ENCODE peak calls at places on chromosomes 5 and 9, in seven cellular contexts. D, M, O, P, X, G and K are unnamed samples.

GRCh38 chr9:34375901-34376595 is 650 bp downstream of the MYORG start:
- DNase-seq in X (peak; percentile 52), O (peak; percentile 36), D (peak; percentile 76), P (peak; percentile 22), G (peak; percentile 90), M (no peak), K (no peak)

GRCh38 chr5:141245250-141245717 is at the start of gene PCDHB15:
- DNase-seq in M (no peak), X (no peak), D (peak; percentile 65), P (peak; percentile 30), G (peak; percentile 90), O (no peak), K (no peak)

GRCh38 chr9:20732118-20732517 is 48.1 kb downstream of the FOCAD start:
- DNase-seq in X (no peak), M (no peak), G (no peak), O (no peak), D (no peak), P (peak; percentile 69), K (peak; percentile 53)

GRCh38 chr5:96080557-96080956 is 118.9 kb upstream of the ELL2 start:
- DNase-seq in X (no peak), M (no peak), G (no peak), D (no peak), P (peak; percentile 69), O (no peak), K (peak; percentile 56)

GRCh38 chr9:133359420-133360175 is 3.2 kb downstream of the SURF2 start:
- DNase-seq in G (peak; percentile 85), M (no peak), O (no peak), X (no peak), P (peak; percentile 46), D (peak; percentile 67), K (no peak)

GRCh38 chr5:103014983-103015382 is 105.0 kb downstream of the GIN1 start:
- DNase-seq in P (no peak), O (no peak), X (no peak), D (no peak), M (no peak), G (no peak), K (no peak)

GRCh38 chr9:70324963-70325362 is 66.2 kb downstream of the SMC5 start:
- DNase-seq in P (peak; percentile 85), M (no peak), D (no peak), O (no peak), X (no peak), G (no peak), K (no peak)

GRCh38 chr9:127965953-127966352 is 14.8 kb downstream of the EEIG1 start:
- DNase-seq in P (peak; percentile 58), G (no peak), X (no peak), M (no peak), O (no peak), D (no peak), K (no peak)

GRCh38 chr5:118451697-118452247 is 536.6 kb downstream of the DTWD2 start:
- DNase-seq in M (no peak), P (no peak), O (no peak), G (no peak), D (no peak), X (no peak), K (no peak)

GRCh38 chr9:124770359-124771020 is 621 bp downstream of the NR6A1 start:
- DNase-seq in D (no peak), X (no peak), P (no peak), G (peak; percentile 82), M (no peak), O (no peak), K (no peak)

GRCh38 chr9:4073371-4073770 is 226.5 kb downstream of the GLIS3 start:
- DNase-seq in X (no peak), G (peak; percentile 85), D (peak; percentile 76), P (no peak), O (no peak), M (peak; percentile 49), K (no peak)

GRCh38 chr5:158175664-158176507 is 316.9 kb upstream of the CLINT1 start:
- DNase-seq in G (no peak), O (no peak), P (peak; percentile 4), D (no peak), X (no peak), M (no peak), K (no peak)

GRCh38 chr5:655406-655805 is 37.7 kb downstream of the TPPP start:
- DNase-seq in O (no peak), D (no peak), G (no peak), M (no peak), P (no peak), X (no peak), K (no peak)

GRCh38 chr5:860506-861150 is 9.8 kb upstream of the ZDHHC11 start:
- DNase-seq in G (no peak), X (no peak), D (no peak), O (no peak), P (no peak), M (no peak), K (no peak)

GRCh38 chr5:111530298-111530740 is 18.0 kb upstream of the STARD4 start:
- DNase-seq in G (no peak), O (peak; percentile 78), D (peak; percentile 33), M (peak; percentile 61), P (peak; percentile 54), X (peak; percentile 21), K (peak; percentile 98)

GRCh38 chr9:135574331-135574730 is 12.8 kb downstream of the PAEP start:
- DNase-seq in P (no peak), D (no peak), M (no peak), G (no peak), O (no peak), X (no peak), K (no peak)

GRCh38 chr9:128438343-128439109 is 17.3 kb upstream of the ODF2 start:
- DNase-seq in X (peak; percentile 63), D (peak; percentile 94), G (peak; percentile 98), O (peak; percentile 79), M (no peak), P (peak; percentile 79), K (peak; percentile 53)

DNA sequence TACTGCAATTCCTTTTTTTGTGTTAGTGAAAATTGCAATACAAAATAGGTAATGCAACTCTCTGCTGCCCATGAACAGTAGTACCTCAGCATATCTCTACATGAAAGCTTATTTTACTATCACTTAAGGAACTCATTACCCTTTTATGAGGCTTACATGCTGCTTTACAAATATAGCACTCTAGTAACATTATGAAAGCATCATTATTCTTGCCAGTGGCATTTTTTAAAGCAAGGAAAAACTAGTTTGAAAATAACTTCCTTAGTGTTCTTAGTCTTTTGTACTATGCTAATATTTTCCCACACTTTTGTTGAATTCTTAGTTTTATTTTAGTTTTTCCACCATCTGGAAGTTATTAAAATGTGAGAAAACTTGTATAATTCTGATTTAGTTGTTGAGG is 797.3 kb upstream of the ARRDC3 start:
- DNase-seq in P (no peak), D (no peak), M (no peak), X (no peak), O (no peak), G (no peak), K (no peak)
- H3K27ac ChIP-seq in P (no peak overlapping the region), D (no peak overlapping the region), M (no peak overlapping the region), X (no peak overlapping the region), O (no peak overlapping the region), G (no peak overlapping the region), K (no peak overlapping the region)

DNA sequence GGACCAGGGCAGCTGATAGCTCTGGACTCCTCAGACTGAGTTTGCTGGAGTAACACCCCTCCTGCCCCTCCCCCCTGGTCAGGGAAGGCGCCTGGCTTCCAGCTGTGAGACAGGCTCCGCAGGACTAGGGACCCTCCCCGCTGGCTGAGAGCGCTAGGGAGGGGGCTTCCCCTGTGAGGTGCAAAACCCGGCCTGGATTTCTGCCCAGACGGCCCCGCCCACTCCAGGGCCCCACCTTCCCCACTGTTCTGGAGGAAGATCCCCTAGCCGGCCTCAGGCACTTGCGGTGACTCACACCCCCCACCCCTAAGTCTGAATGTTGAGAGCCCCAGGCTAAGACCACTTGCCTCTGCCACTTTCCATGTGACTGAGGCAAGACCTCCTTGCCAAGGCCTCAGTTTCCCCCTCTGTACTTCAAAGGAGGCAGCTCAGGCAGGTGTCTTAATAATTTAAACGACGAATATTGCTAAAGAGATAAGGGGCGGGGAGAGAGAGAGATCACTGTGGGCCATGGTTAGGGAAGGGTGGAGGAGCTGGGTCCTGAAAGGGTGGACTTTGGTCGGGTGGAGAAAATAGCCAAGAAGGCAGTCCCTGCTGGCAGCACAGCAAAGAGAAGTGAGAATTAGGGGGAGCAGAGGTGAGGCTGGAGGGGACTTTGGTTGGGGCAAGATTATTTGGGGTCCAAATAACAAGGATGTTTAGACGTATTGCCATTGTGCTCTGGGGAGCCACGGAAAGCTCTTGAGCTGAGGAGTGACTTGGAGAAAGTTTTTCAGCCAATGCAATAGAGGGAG is 1.0 kb upstream of the DAB2IP start:
- DNase-seq in D (peak; percentile 92), O (no peak), M (no peak), G (peak; percentile 94), X (no peak), P (peak; percentile 32), K (no peak)
- H3K27ac ChIP-seq in D (no peak overlapping the region), O (no peak overlapping the region), M (peak overlapping the region; percentile 49), G (no peak overlapping the region), X (peak overlapping the region; percentile 49), P (no peak overlapping the region), K (no peak overlapping the region)

GRCh38 chr5:128252196-128252595 is 168.6 kb downstream of the SLC12A2 start:
- DNase-seq in O (no peak), P (peak; percentile 32), X (no peak), G (no peak), M (no peak), D (no peak), K (no peak)

GRCh38 chr5:128257096-128257495 is 173.5 kb downstream of the SLC12A2 start:
- DNase-seq in G (no peak), M (no peak), D (no peak), O (no peak), P (no peak), X (no peak), K (no peak)

GRCh38 chr5:128252794-128253193 is 169.2 kb downstream of the SLC12A2 start:
- DNase-seq in D (no peak), G (no peak), O (no peak), P (peak; percentile 76), M (no peak), X (no peak), K (no peak)

GRCh38 chr5:128254789-128255188 is 171.2 kb downstream of the SLC12A2 start:
- DNase-seq in X (no peak), O (no peak), G (no peak), P (no peak), D (no peak), M (no peak), K (peak; percentile 35)

GRCh38 chr5:128253224-128253623 is 169.7 kb downstream of the SLC12A2 start:
- DNase-seq in D (no peak), P (no peak), O (no peak), X (no peak), G (no peak), M (no peak), K (no peak)
- H3K27ac ChIP-seq in D (no peak overlapping the region), P (no peak overlapping the region), O (no peak overlapping the region), X (no peak overlapping the region), G (no peak overlapping the region), M (no peak overlapping the region), K (no peak overlapping the region)

GRCh38 chr9:136982232-136983051 is at the start of gene LCNL1:
- DNase-seq in O (no peak), X (no peak), D (no peak), P (no peak), M (no peak), G (no peak), K (no peak)

GRCh38 chr9:136983167-136983566 is 374 bp downstream of the LCNL1 start:
- DNase-seq in O (no peak), G (no peak), P (no peak), D (no peak), M (no peak), X (no peak), K (no peak)

GRCh38 chr9:136979769-136980587 is 2.7 kb downstream of the PTGDS start:
- DNase-seq in X (no peak), O (no peak), D (no peak), P (no peak), G (peak; percentile 72), M (no peak), K (no peak)

GRCh38 chr9:136980669-136981478 is 1.9 kb upstream of the LCNL1 start:
- DNase-seq in O (no peak), M (no peak), P (no peak), G (no peak), X (no peak), D (no peak), K (no peak)

GRCh38 chr9:136981588-136982231 is 1.1 kb upstream of the LCNL1 start:
- DNase-seq in X (no peak), P (no peak), O (no peak), M (no peak), D (no peak), G (no peak), K (no peak)
- H3K27ac ChIP-seq in X (peak overlapping the region; percentile 9), P (no peak overlapping the region), O (no peak overlapping the region), M (no peak overlapping the region), D (no peak overlapping the region), G (no peak overlapping the region), K (no peak overlapping the region)